ENCODE peak calls at places on chromosomes 11 and 22, in six cellular contexts. One of them, this sample, is unnamed.

GRCh38 chr11:2564008-2564530 is 119.3 kb downstream of the KCNQ1 start:
- DNase-seq in mesendoderm: no peak
- DNase-seq in neuronal stem cell: no peak
- DNase-seq in IMR-90: no peak
- DNase-seq in H1: no peak
- DNase-seq in mesenchymal stem cell: no peak
- DNase-seq in this sample: no peak

GRCh38 chr22:27114186-27114585 is 456.8 kb downstream of the MIAT start:
- DNase-seq in mesendoderm: no peak
- DNase-seq in neuronal stem cell: no peak
- DNase-seq in IMR-90: no peak
- DNase-seq in H1: no peak
- DNase-seq in mesenchymal stem cell: no peak
- DNase-seq in this sample: no peak

GRCh38 chr11:72375241-72375640 is 59.1 kb downstream of the CLPB start:
- DNase-seq in mesendoderm: no peak
- DNase-seq in neuronal stem cell: no peak
- DNase-seq in IMR-90: no peak
- DNase-seq in H1: no peak
- DNase-seq in mesenchymal stem cell: no peak
- DNase-seq in this sample: no peak

GRCh38 chr11:109320595-109320994 is 101.4 kb upstream of the C11orf87 start:
- DNase-seq in mesendoderm: peak; percentile 43
- DNase-seq in neuronal stem cell: no peak
- DNase-seq in IMR-90: peak; percentile 34
- DNase-seq in H1: no peak
- DNase-seq in mesenchymal stem cell: peak; percentile 78
- DNase-seq in this sample: no peak

GRCh38 chr11:11709447-11710239 is 87.8 kb upstream of the GALNT18 start:
- DNase-seq in mesendoderm: no peak
- DNase-seq in neuronal stem cell: no peak
- DNase-seq in IMR-90: no peak
- DNase-seq in H1: no peak
- DNase-seq in mesenchymal stem cell: no peak
- DNase-seq in this sample: no peak

GRCh38 chr22:26215766-26216165 is 46.5 kb downstream of the SEZ6L start:
- DNase-seq in mesendoderm: peak; percentile 27
- DNase-seq in neuronal stem cell: no peak
- DNase-seq in IMR-90: no peak
- DNase-seq in H1: no peak
- DNase-seq in mesenchymal stem cell: no peak
- DNase-seq in this sample: no peak

GRCh38 chr11:113114452-113115027 is 153.3 kb downstream of the NCAM1 start:
- DNase-seq in mesendoderm: peak; percentile 63
- DNase-seq in neuronal stem cell: peak; percentile 20
- DNase-seq in IMR-90: peak; percentile 8
- DNase-seq in H1: peak; percentile 13
- DNase-seq in mesenchymal stem cell: peak; percentile 60
- DNase-seq in this sample: peak; percentile 62

GRCh38 chr11:62880803-62881578 is at the start of gene SLC3A2:
- DNase-seq in mesendoderm: peak; percentile 92
- DNase-seq in neuronal stem cell: peak; percentile 86
- DNase-seq in IMR-90: peak; percentile 82
- DNase-seq in H1: peak; percentile 56
- DNase-seq in mesenchymal stem cell: peak; percentile 88
- DNase-seq in this sample: peak; percentile 92

GRCh38 chr11:4465411-4465810 is 16.3 kb downstream of the OR52K2 start:
- DNase-seq in mesendoderm: peak; percentile 16
- DNase-seq in neuronal stem cell: no peak
- DNase-seq in IMR-90: no peak
- DNase-seq in H1: no peak
- DNase-seq in mesenchymal stem cell: no peak
- DNase-seq in this sample: no peak

GRCh38 chr22:37880668-37881440 is 25.2 kb upstream of the MICALL1 start:
- DNase-seq in mesendoderm: no peak
- DNase-seq in neuronal stem cell: no peak
- DNase-seq in IMR-90: peak; percentile 84
- DNase-seq in H1: no peak
- DNase-seq in mesenchymal stem cell: peak; percentile 55
- DNase-seq in this sample: no peak

DNA sequence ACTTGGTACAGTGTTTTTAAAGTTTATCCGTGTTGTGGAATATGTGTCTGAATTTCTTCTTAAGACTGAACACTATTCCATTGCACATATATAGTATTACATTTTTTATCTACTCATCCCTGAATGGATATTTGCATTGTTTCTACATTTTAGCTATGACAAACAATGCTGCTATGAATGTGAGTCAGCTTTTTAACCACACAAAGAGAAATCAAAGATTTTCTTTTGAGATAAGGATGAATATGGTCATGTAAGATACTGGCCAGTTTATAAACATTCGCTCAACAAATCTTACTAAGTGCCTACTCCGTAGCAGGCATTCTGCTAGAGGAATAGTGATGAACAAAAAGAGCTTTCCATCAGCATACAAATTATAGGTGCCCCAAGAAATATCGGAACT is 16.5 kb upstream of the OR9G4 start:
- DNase-seq in mesendoderm: no peak
- DNase-seq in neuronal stem cell: no peak
- DNase-seq in IMR-90: no peak
- DNase-seq in H1: no peak
- DNase-seq in mesenchymal stem cell: no peak
- DNase-seq in this sample: no peak
- H2BK15ac ChIP-seq in mesendoderm: no peak overlapping the region
- H2BK15ac ChIP-seq in neuronal stem cell: no peak overlapping the region
- H2BK15ac ChIP-seq in IMR-90: no peak overlapping the region
- H2BK15ac ChIP-seq in H1: no peak overlapping the region
- H2BK15ac ChIP-seq in mesenchymal stem cell: no peak overlapping the region
- H2BK15ac ChIP-seq in this sample: no peak overlapping the region

GRCh38 chr22:46105494-46106278 is 44.6 kb upstream of the PPARA start:
- DNase-seq in mesendoderm: no peak
- DNase-seq in neuronal stem cell: no peak
- DNase-seq in IMR-90: peak; percentile 59
- DNase-seq in H1: no peak
- DNase-seq in mesenchymal stem cell: peak; percentile 25
- DNase-seq in this sample: no peak

GRCh38 chr22:46104881-46105493 is 45.3 kb upstream of the PPARA start:
- DNase-seq in mesendoderm: no peak
- DNase-seq in neuronal stem cell: no peak
- DNase-seq in IMR-90: no peak
- DNase-seq in H1: no peak
- DNase-seq in mesenchymal stem cell: no peak
- DNase-seq in this sample: no peak

GRCh38 chr22:46103181-46103580 is 47.1 kb upstream of the PPARA start:
- DNase-seq in mesendoderm: no peak
- DNase-seq in neuronal stem cell: no peak
- DNase-seq in IMR-90: no peak
- DNase-seq in H1: no peak
- DNase-seq in mesenchymal stem cell: no peak
- DNase-seq in this sample: no peak

GRCh38 chr22:46103664-46104063 is 46.7 kb upstream of the PPARA start:
- DNase-seq in mesendoderm: no peak
- DNase-seq in neuronal stem cell: no peak
- DNase-seq in IMR-90: no peak
- DNase-seq in H1: no peak
- DNase-seq in mesenchymal stem cell: no peak
- DNase-seq in this sample: no peak

DNA sequence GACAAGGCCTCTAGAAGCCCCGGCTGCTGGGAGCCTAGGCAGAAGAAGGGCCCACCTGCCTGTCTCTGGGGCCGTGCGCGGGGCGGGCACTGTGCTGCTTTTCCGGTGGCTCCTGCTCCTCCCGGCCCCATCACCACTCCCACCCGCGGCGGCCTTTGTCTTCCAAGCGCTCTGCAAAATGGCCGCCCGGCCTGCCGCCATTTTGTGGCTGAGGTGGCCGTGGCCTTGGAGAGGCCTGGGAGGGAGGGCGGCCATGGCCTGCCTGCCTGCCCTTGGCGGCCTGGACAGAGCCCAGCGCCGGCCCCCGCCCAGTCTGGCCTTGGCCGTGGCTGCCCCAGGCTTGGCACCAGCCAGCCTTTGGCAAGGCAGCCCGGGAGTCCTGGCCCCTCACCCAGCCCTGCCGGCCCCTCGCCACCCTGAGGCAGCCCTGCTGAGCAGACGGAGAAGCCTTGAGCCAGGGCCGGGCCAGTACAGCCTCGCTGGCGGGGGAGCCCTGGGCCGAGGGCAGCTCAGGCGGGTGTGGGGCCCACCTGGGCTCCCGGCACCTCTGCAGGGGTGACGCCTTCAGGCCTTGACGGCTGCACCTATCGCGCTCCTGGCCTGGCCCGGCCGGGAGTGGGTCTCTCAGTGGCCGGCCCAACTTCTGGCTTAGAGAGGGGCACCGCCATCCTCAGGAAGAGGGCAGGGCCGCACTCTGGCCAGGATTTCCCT is 46.0 kb upstream of the PPARA start:
- DNase-seq in mesendoderm: no peak
- DNase-seq in neuronal stem cell: no peak
- DNase-seq in IMR-90: no peak
- DNase-seq in H1: no peak
- DNase-seq in mesenchymal stem cell: no peak
- DNase-seq in this sample: no peak
- H3K4me1 ChIP-seq in mesendoderm: no peaks in the 10 kb centered on the region
- H3K4me1 ChIP-seq in neuronal stem cell: peaks cover 3% of the 10 kb centered on the region
- H3K4me1 ChIP-seq in IMR-90: peaks cover 31% of the 10 kb centered on the region
- H3K4me1 ChIP-seq in H1: no peaks in the 10 kb centered on the region
- H3K4me1 ChIP-seq in mesenchymal stem cell: peaks cover 83% of the 10 kb centered on the region
- H3K4me1 ChIP-seq in this sample: no peaks in the 10 kb centered on the region

GRCh38 chr22:17260950-17261349 is 41.7 kb upstream of the ADA2 start:
- DNase-seq in mesendoderm: peak; percentile 89
- DNase-seq in neuronal stem cell: no peak
- DNase-seq in IMR-90: no peak
- DNase-seq in H1: no peak
- DNase-seq in mesenchymal stem cell: no peak
- DNase-seq in this sample: peak; percentile 78
- H2BK15ac ChIP-seq in mesendoderm: no peak overlapping the region
- H2BK15ac ChIP-seq in neuronal stem cell: no peak overlapping the region
- H2BK15ac ChIP-seq in IMR-90: no peak overlapping the region
- H2BK15ac ChIP-seq in H1: no peak overlapping the region
- H2BK15ac ChIP-seq in mesenchymal stem cell: no peak overlapping the region
- H2BK15ac ChIP-seq in this sample: no peak overlapping the region

GRCh38 chr11:122044086-122044485 is 71.9 kb downstream of the BLID start:
- DNase-seq in mesendoderm: no peak
- DNase-seq in neuronal stem cell: no peak
- DNase-seq in IMR-90: peak; percentile 38
- DNase-seq in H1: no peak
- DNase-seq in mesenchymal stem cell: no peak
- DNase-seq in this sample: no peak
- H3K4me1 ChIP-seq in mesendoderm: no peaks in the 10 kb centered on the region
- H3K4me1 ChIP-seq in neuronal stem cell: no peaks in the 10 kb centered on the region
- H3K4me1 ChIP-seq in IMR-90: peaks cover 22% of the 10 kb centered on the region
- H3K4me1 ChIP-seq in H1: no peaks in the 10 kb centered on the region
- H3K4me1 ChIP-seq in mesenchymal stem cell: no peaks in the 10 kb centered on the region
- H3K4me1 ChIP-seq in this sample: peaks cover 6% of the 10 kb centered on the region

DNA sequence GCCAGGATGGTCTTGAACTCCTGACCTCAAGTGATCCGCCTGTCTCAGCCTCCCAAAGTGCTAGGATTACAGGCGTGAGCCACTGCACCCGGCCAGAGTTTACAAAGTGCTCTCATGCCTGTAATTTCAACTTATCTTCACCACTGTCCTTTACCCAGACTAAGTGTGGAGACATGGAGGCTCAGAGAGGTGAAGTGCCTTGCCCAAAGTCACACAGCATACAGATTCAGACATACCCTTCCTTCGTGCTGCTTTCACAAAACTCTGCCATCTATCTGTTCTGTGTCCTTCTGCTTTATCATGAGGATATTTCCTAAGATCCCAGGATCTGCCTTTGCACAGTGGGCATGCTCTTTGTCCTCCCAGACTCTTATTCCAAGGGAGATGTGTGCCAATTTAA is 143.6 kb upstream of the SYT13 start:
- DNase-seq in mesendoderm: no peak
- DNase-seq in neuronal stem cell: no peak
- DNase-seq in IMR-90: no peak
- DNase-seq in H1: no peak
- DNase-seq in mesenchymal stem cell: no peak
- DNase-seq in this sample: no peak
- H2BK15ac ChIP-seq in mesendoderm: no peak overlapping the region
- H2BK15ac ChIP-seq in neuronal stem cell: no peak overlapping the region
- H2BK15ac ChIP-seq in IMR-90: no peak overlapping the region
- H2BK15ac ChIP-seq in H1: no peak overlapping the region
- H2BK15ac ChIP-seq in mesenchymal stem cell: no peak overlapping the region
- H2BK15ac ChIP-seq in this sample: no peak overlapping the region

DNA sequence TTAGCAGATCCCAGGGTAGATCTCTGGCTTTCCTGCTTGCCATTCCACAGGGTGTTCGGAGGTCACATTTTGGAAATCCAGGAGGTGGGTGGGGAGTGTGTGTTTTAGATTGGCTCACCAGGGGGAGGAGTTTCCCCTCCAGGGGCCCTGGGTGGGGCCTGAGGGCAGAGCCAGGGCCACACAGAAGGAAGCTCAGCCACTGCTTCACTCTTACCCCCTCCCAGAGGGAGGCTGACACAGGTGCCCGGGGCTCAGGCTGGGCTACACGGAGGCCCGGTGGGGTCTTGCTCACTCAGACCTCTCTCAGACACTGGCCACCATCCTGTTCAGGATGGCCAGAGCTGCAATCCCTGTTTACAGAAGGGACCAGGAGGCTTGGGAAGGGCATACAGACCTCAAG is 2.5 kb downstream of the WNT7B start:
- DNase-seq in mesendoderm: no peak
- DNase-seq in neuronal stem cell: no peak
- DNase-seq in IMR-90: no peak
- DNase-seq in H1: no peak
- DNase-seq in mesenchymal stem cell: no peak
- DNase-seq in this sample: no peak
- H3K4me1 ChIP-seq in mesendoderm: peaks cover 3% of the 10 kb centered on the region
- H3K4me1 ChIP-seq in neuronal stem cell: peaks cover 39% of the 10 kb centered on the region
- H3K4me1 ChIP-seq in IMR-90: peaks cover 15% of the 10 kb centered on the region
- H3K4me1 ChIP-seq in H1: peaks cover 3% of the 10 kb centered on the region
- H3K4me1 ChIP-seq in mesenchymal stem cell: peaks cover 77% of the 10 kb centered on the region
- H3K4me1 ChIP-seq in this sample: peaks cover 2% of the 10 kb centered on the region

GRCh38 chr11:31001432-31001831 is 368.1 kb downstream of the DCDC1 start:
- DNase-seq in mesendoderm: no peak
- DNase-seq in neuronal stem cell: no peak
- DNase-seq in IMR-90: no peak
- DNase-seq in H1: no peak
- DNase-seq in mesenchymal stem cell: no peak
- DNase-seq in this sample: no peak
- H2BK15ac ChIP-seq in mesendoderm: no peak overlapping the region
- H2BK15ac ChIP-seq in neuronal stem cell: no peak overlapping the region
- H2BK15ac ChIP-seq in IMR-90: no peak overlapping the region
- H2BK15ac ChIP-seq in H1: no peak overlapping the region
- H2BK15ac ChIP-seq in mesenchymal stem cell: no peak overlapping the region
- H2BK15ac ChIP-seq in this sample: no peak overlapping the region

GRCh38 chr11:122833133-122833470 is 5.2 kb upstream of the CRTAM start:
- DNase-seq in mesendoderm: peak; percentile 63
- DNase-seq in neuronal stem cell: no peak
- DNase-seq in IMR-90: no peak
- DNase-seq in H1: no peak
- DNase-seq in mesenchymal stem cell: no peak
- DNase-seq in this sample: no peak
- H3K4me1 ChIP-seq in mesendoderm: peaks cover 6% of the 10 kb centered on the region
- H3K4me1 ChIP-seq in neuronal stem cell: no peaks in the 10 kb centered on the region
- H3K4me1 ChIP-seq in IMR-90: no peaks in the 10 kb centered on the region
- H3K4me1 ChIP-seq in H1: peaks cover 9% of the 10 kb centered on the region
- H3K4me1 ChIP-seq in mesenchymal stem cell: no peaks in the 10 kb centered on the region
- H3K4me1 ChIP-seq in this sample: no peaks in the 10 kb centered on the region